ENCODE peak calls at places on chromosome 3, in seven cellular contexts. N is MM.1S, P is neural progenitor cell, M is mucosa of descending colon, L is neuronal stem cell, I is A549, D is kidney. H is an unnamed sample.
A peak's percentile ranks its signal among the peaks of the same experiment; 100 is the strongest.

GRCh38 chr3:113912551-113913246 is 35.1 kb upstream of the ZDHHC23 start:
- DNase-seq in N (peak; percentile 87), P (peak; percentile 73), L (peak; percentile 29), M (peak; percentile 66), D (no peak), I (peak; percentile 78), H (peak; percentile 79)

GRCh38 chr3:78988324-78988723 is 779.5 kb downstream of the ROBO1 start:
- DNase-seq in M (no peak), D (no peak), I (peak; percentile 33), N (no peak), L (no peak), P (no peak), H (no peak)

GRCh38 chr3:30548605-30549004 is 57.8 kb upstream of the TGFBR2 start:
- DNase-seq in N (no peak), L (no peak), P (no peak), D (no peak), M (no peak), I (peak; percentile 34), H (no peak)

GRCh38 chr3:161413127-161413854 is 42.0 kb upstream of the SPTSSB start:
- DNase-seq in M (no peak), D (no peak), L (no peak), P (no peak), N (peak; percentile 5), I (no peak), H (no peak)

GRCh38 chr3:79148786-79149185 is 619.0 kb downstream of the ROBO1 start:
- DNase-seq in D (no peak), P (no peak), N (no peak), L (no peak), I (no peak), M (no peak), H (no peak)

GRCh38 chr3:64114651-64115050 is 91.4 kb upstream of the PSMD6 start:
- DNase-seq in L (no peak), N (no peak), D (no peak), M (no peak), I (no peak), P (no peak), H (no peak)

GRCh38 chr3:186472466-186473008 is 71.6 kb downstream of the CRYGS start:
- DNase-seq in L (no peak), I (no peak), M (no peak), D (no peak), N (no peak), P (no peak), H (no peak)

GRCh38 chr3:152204218-152204617 is 64.5 kb upstream of the MBNL1 start:
- DNase-seq in N (no peak), M (no peak), D (no peak), P (no peak), I (no peak), L (no peak), H (no peak)

GRCh38 chr3:23324745-23325144 is 121.6 kb downstream of the UBE2E2 start:
- DNase-seq in D (no peak), I (no peak), L (no peak), N (peak; percentile 56), P (no peak), M (no peak), H (no peak)

GRCh38 chr3:53257465-53257864 is 1.6 kb upstream of the TKT start:
- DNase-seq in P (no peak), N (no peak), L (no peak), D (no peak), M (no peak), I (no peak), H (no peak)

GRCh38 chr3:98329392-98330124 is 24.1 kb upstream of the OR5K4 start:
- DNase-seq in N (peak; percentile 62), D (no peak), P (peak; percentile 78), M (peak; percentile 57), L (peak; percentile 63), I (peak; percentile 55), H (peak; percentile 75)

GRCh38 chr3:194365526-194365925 is 4.0 kb downstream of the LRRC15 start:
- DNase-seq in M (no peak), L (no peak), N (no peak), I (no peak), D (no peak), P (no peak), H (no peak)

GRCh38 chr3:66490984-66491383 is 9.8 kb downstream of the LRIG1 start:
- DNase-seq in M (no peak), I (no peak), P (peak; percentile 74), D (no peak), N (peak; percentile 54), L (no peak), H (no peak)

GRCh38 chr3:52190294-52190841 is 7.6 kb upstream of the ALAS1 start:
- DNase-seq in D (peak; percentile 84), M (no peak), L (no peak), N (no peak), P (no peak), I (no peak), H (no peak)

GRCh38 chr3:129525341-129525968 is 3.0 kb upstream of the RHO start:
- DNase-seq in N (no peak), L (no peak), M (no peak), I (no peak), D (no peak), P (no peak), H (no peak)

GRCh38 chr3:46100812-46101211 is 73.5 kb upstream of the XCR1 start:
- DNase-seq in I (no peak), D (no peak), M (no peak), N (no peak), P (no peak), L (no peak), H (no peak)

GRCh38 chr3:194691481-194692281 is 6.0 kb downstream of the FAM43A start:
- DNase-seq in P (no peak), D (no peak), N (no peak), L (no peak), M (no peak), I (no peak), H (peak; percentile 99)

GRCh38 chr3:174524203-174524602 is 334.9 kb upstream of the NAALADL2 start:
- DNase-seq in M (no peak), L (no peak), D (no peak), P (no peak), I (no peak), N (no peak), H (no peak)

GRCh38 chr3:158050461-158050860 is 55.8 kb downstream of the SHOX2 start:
- DNase-seq in I (no peak), L (no peak), M (no peak), D (no peak), N (no peak), P (no peak), H (no peak)

GRCh38 chr3:82130056-82130455 is 368.6 kb upstream of the GBE1 start:
- DNase-seq in I (no peak), L (no peak), D (no peak), M (no peak), N (no peak), P (no peak), H (peak; percentile 49)

GRCh38 chr3:59908280-59908679 is 858.5 kb upstream of the CFAP20DC start:
- DNase-seq in I (no peak), L (peak; percentile 66), M (no peak), D (no peak), N (no peak), P (peak; percentile 70), H (no peak)

GRCh38 chr3:29646042-29646441 is 365.2 kb downstream of the RBMS3 start:
- DNase-seq in L (no peak), I (no peak), N (no peak), D (no peak), P (no peak), M (no peak), H (no peak)

GRCh38 chr3:66215106-66215505 is 5.7 kb upstream of the SLC25A26 start:
- DNase-seq in P (no peak), M (no peak), I (no peak), L (no peak), D (no peak), N (no peak), H (no peak)

GRCh38 chr3:72338082-72338941 is 509.9 kb downstream of the SHQ1 start:
- DNase-seq in M (no peak), D (no peak), N (no peak), P (no peak), I (peak; percentile 23), L (no peak), H (no peak)

GRCh38 chr3:187804120-187805106 is 59.1 kb upstream of the BCL6 start:
- DNase-seq in D (no peak), N (no peak), M (no peak), L (no peak), I (no peak), P (no peak), H (no peak)

GRCh38 chr3:194579091-194579606 is 54.1 kb downstream of the TMEM44 start:
- DNase-seq in I (no peak), D (peak; percentile 45), N (no peak), M (no peak), P (no peak), L (no peak), H (no peak)

GRCh38 chr3:18713576-18713951 is 288.4 kb upstream of the SATB1 start:
- DNase-seq in L (no peak), N (no peak), P (no peak), M (no peak), I (no peak), D (no peak), H (no peak)

DNA sequence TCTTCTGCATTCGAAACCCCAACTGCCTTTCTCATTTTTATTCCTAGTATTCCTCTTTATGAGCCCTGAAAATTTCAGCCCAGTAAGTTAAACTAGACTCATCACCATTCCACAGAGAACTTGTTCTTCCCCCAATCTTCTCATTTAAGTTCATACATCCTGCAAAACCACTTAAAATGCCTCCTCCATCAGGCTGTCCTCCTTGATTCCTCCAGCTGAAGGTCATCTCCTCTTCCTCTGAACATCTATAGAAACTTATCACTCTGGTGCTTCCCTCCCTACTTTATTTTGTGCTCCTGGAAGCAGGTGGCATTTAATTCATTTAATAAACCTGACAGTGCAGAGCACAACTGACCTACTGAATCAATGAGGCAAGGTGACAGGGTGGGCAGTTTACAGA is 38.3 kb downstream of the VGLL4 start:
- DNase-seq in M (no peak), P (no peak), I (no peak), D (no peak), N (no peak), L (no peak), H (no peak)
- H3K4me1 ChIP-seq in M (peaks cover 15% of the 10 kb centered on the region), P (peaks cover 67% of the 10 kb centered on the region), I (peaks cover 37% of the 10 kb centered on the region), D (peaks cover 8% of the 10 kb centered on the region), N (no peaks in the 10 kb centered on the region), L (peaks cover 32% of the 10 kb centered on the region), H (peaks cover 95% of the 10 kb centered on the region)

GRCh38 chr3:17089314-17089700 is 204.6 kb downstream of the PLCL2 start:
- DNase-seq in P (no peak), D (no peak), M (no peak), I (no peak), L (no peak), N (no peak), H (no peak)
- H3K9me3 ChIP-seq in P (no peaks in the 10 kb centered on the region), D (no peaks in the 10 kb centered on the region), M (no peaks in the 10 kb centered on the region), I (no peaks in the 10 kb centered on the region), L (no peaks in the 10 kb centered on the region), N (no peaks in the 10 kb centered on the region), H (no peaks in the 10 kb centered on the region)

DNA sequence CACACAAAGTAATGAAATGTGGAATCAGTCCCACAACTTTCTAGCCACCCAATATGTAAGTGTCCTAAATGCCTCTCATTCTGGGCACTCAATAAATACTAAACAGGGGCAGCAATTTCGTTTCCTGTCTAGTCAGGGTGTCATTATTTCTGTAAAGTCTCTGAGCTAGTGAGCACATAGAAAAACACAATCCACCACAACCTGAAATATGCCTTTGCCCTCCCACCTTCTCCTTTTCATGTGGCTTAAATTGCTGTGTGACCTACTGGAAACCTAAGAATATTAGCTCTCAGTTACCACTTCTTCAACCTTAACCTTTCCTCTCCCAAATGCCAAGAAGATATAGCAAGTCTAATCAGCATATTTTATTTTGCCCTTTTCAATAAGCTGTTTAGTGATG is 456.3 kb upstream of the KCNMB2 start:
- DNase-seq in L (no peak), D (no peak), I (no peak), P (no peak), N (peak; percentile 70), M (no peak), H (no peak)
- H3K4me1 ChIP-seq in L (peaks cover 18% of the 10 kb centered on the region), D (peaks cover 9% of the 10 kb centered on the region), I (peaks cover 12% of the 10 kb centered on the region), P (peaks cover 28% of the 10 kb centered on the region), N (peaks cover 43% of the 10 kb centered on the region), M (peaks cover 5% of the 10 kb centered on the region), H (no peaks in the 10 kb centered on the region)

GRCh38 chr3:96334779-96335178 is 479.6 kb upstream of the EPHA6 start:
- DNase-seq in D (no peak), P (no peak), I (no peak), N (no peak), M (no peak), L (no peak), H (no peak)
- H3K9me3 ChIP-seq in D (no peaks in the 10 kb centered on the region), P (no peaks in the 10 kb centered on the region), I (no peaks in the 10 kb centered on the region), N (no peaks in the 10 kb centered on the region), M (no peaks in the 10 kb centered on the region), L (no peaks in the 10 kb centered on the region), H (peaks cover 3% of the 10 kb centered on the region)